ENCODE peak calls at places on chromosome 1, in ten cellular contexts. Z, L, N, H, G, I, K, C, O and J are unnamed samples.

GRCh38 chr1:216212826-216213225 is 210.4 kb downstream of the USH2A start:
- DNase-seq in C (no peak), L (no peak), N (no peak), G (no peak), H (no peak), K (no peak), Z (no peak), O (no peak), I (no peak), J (no peak)

GRCh38 chr1:59276317-59276914 is 20.5 kb upstream of the FGGY start:
- DNase-seq in Z (no peak), H (no peak), G (no peak), C (no peak), O (no peak), I (no peak), K (no peak), N (no peak), L (no peak), J (no peak)

GRCh38 chr1:7070389-7071029 is 285.3 kb downstream of the CAMTA1 start:
- DNase-seq in N (no peak), Z (peak; percentile 73), G (peak; percentile 83), I (peak; percentile 22), O (peak; percentile 83), H (peak; percentile 50), K (peak; percentile 62), L (peak; percentile 32), C (peak; percentile 40), J (no peak)

GRCh38 chr1:42733415-42734200 is 6.4 kb downstream of the CLDN19 start:
- DNase-seq in C (no peak), H (no peak), I (no peak), Z (no peak), L (no peak), O (no peak), K (no peak), N (peak; percentile 40), G (no peak), J (no peak)

GRCh38 chr1:156067262-156067661 is 6.3 kb downstream of the RAB25 start:
- DNase-seq in I (no peak), N (no peak), O (no peak), Z (no peak), G (no peak), H (no peak), L (no peak), K (no peak), C (no peak), J (no peak)

GRCh38 chr1:91311672-91312071 is 93.0 kb downstream of the HFM1 start:
- DNase-seq in O (no peak), H (no peak), Z (no peak), G (no peak), N (no peak), L (no peak), I (no peak), C (no peak), K (no peak), J (no peak)

GRCh38 chr1:174991473-174991872 is 8.3 kb upstream of the CACYBP start:
- DNase-seq in I (no peak), C (no peak), O (no peak), G (no peak), H (no peak), L (no peak), K (peak; percentile 39), Z (no peak), N (no peak), J (no peak)

GRCh38 chr1:212557739-212558664 is 50.6 kb upstream of the ATF3 start:
- DNase-seq in O (peak; percentile 80), H (peak; percentile 40), G (peak; percentile 70), C (peak; percentile 50), N (no peak), I (no peak), Z (peak; percentile 69), L (no peak), K (peak; percentile 40), J (no peak)

GRCh38 chr1:222736470-222736869 is 532 bp upstream of the FAM177B start:
- DNase-seq in N (no peak), G (no peak), I (no peak), Z (no peak), K (no peak), H (peak; percentile 81), C (no peak), L (no peak), O (no peak), J (no peak)

GRCh38 chr1:222728746-222729145 is 8.3 kb upstream of the FAM177B start:
- DNase-seq in G (no peak), Z (no peak), C (no peak), N (no peak), L (no peak), I (no peak), O (no peak), K (no peak), H (no peak), J (no peak)

GRCh38 chr1:222734740-222735139 is 2.3 kb upstream of the FAM177B start:
- DNase-seq in C (no peak), H (no peak), I (no peak), O (no peak), Z (no peak), G (no peak), N (no peak), L (no peak), K (no peak), J (no peak)

GRCh38 chr1:222732216-222733159 is 4.5 kb upstream of the FAM177B start:
- DNase-seq in I (no peak), H (no peak), K (no peak), C (no peak), O (no peak), L (no peak), N (no peak), G (no peak), Z (no peak), J (no peak)

DNA sequence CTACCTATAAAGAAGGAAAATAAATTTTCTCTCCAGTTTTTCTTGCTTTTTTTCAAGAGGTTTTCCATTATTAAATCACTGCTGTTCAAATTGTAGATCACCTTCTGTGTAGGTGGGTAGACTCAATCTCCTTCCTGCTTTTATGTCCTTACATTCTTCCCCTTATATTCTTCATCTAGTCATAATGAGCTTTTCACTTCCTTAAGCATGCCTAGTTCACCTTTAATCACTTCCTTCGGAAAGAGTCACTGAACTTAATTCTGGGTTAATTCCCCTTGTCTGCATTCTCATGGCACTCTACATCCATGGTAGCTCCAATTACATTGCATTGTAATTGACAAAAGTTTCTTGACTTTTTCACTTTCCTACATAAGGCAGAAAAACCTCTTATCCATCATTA is 6.1 kb upstream of the FAM177B start:
- DNase-seq in Z (no peak), H (no peak), N (no peak), L (no peak), C (no peak), I (no peak), K (no peak), G (no peak), O (no peak), J (no peak)
- H3K4me1 ChIP-seq in Z (no peaks in the 10 kb centered on the region), H (no peaks in the 10 kb centered on the region), N (no peaks in the 10 kb centered on the region), L (no peaks in the 10 kb centered on the region), C (no peaks in the 10 kb centered on the region), I (no peaks in the 10 kb centered on the region), K (no peaks in the 10 kb centered on the region), G (no peaks in the 10 kb centered on the region), O (no peaks in the 10 kb centered on the region), J (no peaks in the 10 kb centered on the region)

GRCh38 chr1:67833595-67833926 is 294 bp upstream of the GNG12 start:
- DNase-seq in Z (no peak), C (no peak), L (no peak), G (no peak), I (no peak), O (peak; percentile 75), N (peak; percentile 81), H (no peak), K (peak; percentile 75), J (no peak)

GRCh38 chr1:67836769-67837168 is 3.5 kb upstream of the GNG12 start:
- DNase-seq in N (no peak), I (no peak), Z (no peak), L (no peak), G (no peak), K (no peak), C (no peak), O (no peak), H (no peak), J (no peak)

GRCh38 chr1:67834246-67834877 is 1.1 kb upstream of the GNG12 start:
- DNase-seq in Z (no peak), O (no peak), K (peak; percentile 14), G (no peak), L (no peak), N (no peak), I (no peak), C (no peak), H (no peak), J (no peak)

GRCh38 chr1:67838180-67838912 is 5.1 kb upstream of the GNG12 start:
- DNase-seq in C (no peak), G (no peak), N (no peak), Z (peak; percentile 51), O (no peak), H (no peak), K (peak; percentile 84), L (no peak), I (no peak), J (no peak)

DNA sequence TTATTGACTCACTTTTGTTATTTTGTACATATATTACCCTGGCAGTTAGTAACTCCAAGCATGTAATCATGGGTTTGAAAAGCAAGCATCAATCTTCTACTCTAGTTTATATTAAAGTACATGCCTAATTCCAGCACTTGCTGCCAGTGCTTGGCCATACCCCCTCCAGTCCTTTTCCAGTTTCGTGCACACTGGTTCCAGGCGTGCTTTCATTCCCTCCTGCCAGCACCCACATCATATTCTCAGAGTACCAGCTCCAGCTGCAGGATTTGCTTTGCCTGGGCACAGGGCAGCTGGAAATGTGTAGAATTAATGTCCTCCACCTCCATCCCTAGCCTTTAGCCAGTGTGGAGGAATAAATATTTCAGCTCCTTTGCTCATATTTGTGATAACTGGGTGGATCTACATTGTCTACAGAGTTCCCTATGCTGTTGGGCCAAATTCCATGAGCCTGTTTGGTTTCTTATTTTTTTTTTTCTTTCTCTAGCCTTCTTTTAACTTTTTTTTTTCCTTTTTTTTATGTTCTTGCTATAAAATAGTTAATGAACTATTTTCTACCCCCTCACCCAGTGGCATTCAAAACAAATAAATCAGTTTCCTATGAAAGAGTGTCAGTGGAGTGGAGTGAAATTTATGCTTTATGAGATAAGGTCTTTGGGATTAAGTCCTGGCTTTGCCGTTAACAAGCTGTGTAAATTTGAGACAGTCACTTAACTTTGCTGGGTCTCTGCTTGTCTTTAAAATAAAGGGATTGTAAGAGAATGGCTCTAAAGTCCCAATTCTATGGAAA is 2.6 kb upstream of the GNG12 start:
- DNase-seq in N (no peak), C (no peak), L (no peak), K (no peak), G (no peak), Z (no peak), I (no peak), H (no peak), O (no peak), J (no peak)
- H3K4me1 ChIP-seq in N (peaks cover 62% of the 10 kb centered on the region), C (no peaks in the 10 kb centered on the region), L (peaks cover 9% of the 10 kb centered on the region), K (peaks cover 8% of the 10 kb centered on the region), G (peaks cover 13% of the 10 kb centered on the region), Z (peaks cover 41% of the 10 kb centered on the region), I (peaks cover 21% of the 10 kb centered on the region), H (no peaks in the 10 kb centered on the region), O (peaks cover 47% of the 10 kb centered on the region), J (peaks cover 9% of the 10 kb centered on the region)

DNA sequence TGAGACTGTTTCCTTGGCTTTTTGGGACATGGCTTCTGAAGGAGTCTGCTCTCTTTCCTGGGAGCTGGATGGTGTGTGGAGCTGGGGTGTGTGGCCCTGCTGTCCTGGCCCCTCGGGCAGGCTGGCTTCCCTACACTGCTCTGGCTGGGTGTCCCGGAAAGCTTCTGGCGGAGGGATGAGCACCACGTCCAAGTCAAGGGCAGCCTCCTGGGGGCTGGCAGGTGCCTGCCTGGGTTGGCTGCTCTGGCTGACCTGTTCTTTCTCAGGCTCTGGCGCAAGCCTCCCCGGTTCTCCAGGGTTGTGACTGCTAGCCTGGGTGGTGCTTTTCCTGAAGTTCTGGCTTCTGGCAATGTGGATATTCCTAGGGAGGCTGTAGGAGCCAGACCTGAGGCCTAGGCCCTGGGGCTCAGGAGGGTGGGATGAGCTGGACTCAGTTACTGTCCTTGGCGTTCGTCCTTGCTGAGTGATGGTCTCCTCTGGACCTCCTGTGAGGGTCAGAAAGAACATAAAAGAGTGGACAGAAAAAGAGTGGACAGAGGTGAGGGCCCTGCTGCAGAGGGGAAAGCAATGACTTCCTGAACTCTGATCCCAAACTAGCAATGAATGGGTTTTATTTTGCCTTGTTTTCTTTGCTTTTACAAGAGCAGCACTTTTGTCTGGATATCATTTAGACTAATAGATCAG is 9.4 kb downstream of the C1orf116 start:
- DNase-seq in G (no peak), H (no peak), I (no peak), L (no peak), Z (no peak), K (no peak), N (no peak), O (no peak), C (no peak), J (no peak)
- H3K4me1 ChIP-seq in G (peaks cover 54% of the 10 kb centered on the region), H (peaks cover 3% of the 10 kb centered on the region), I (no peaks in the 10 kb centered on the region), L (no peaks in the 10 kb centered on the region), Z (peaks cover 86% of the 10 kb centered on the region), K (peaks cover 7% of the 10 kb centered on the region), N (peaks cover 98% of the 10 kb centered on the region), O (peaks cover 24% of the 10 kb centered on the region), C (peaks cover 16% of the 10 kb centered on the region), J (no peaks in the 10 kb centered on the region)

GRCh38 chr1:206721454-206721853 is 36.7 kb downstream of the MAPKAPK2 start:
- DNase-seq in N (no peak), G (no peak), O (no peak), L (no peak), K (no peak), C (no peak), H (no peak), Z (no peak), I (no peak), J (no peak)
- H3K4me1 ChIP-seq in N (peaks cover 49% of the 10 kb centered on the region), G (peaks cover 10% of the 10 kb centered on the region), O (peaks cover 88% of the 10 kb centered on the region), L (peaks cover 26% of the 10 kb centered on the region), K (peaks cover 17% of the 10 kb centered on the region), C (peaks cover 27% of the 10 kb centered on the region), H (peaks cover 24% of the 10 kb centered on the region), Z (peaks cover 57% of the 10 kb centered on the region), I (peaks cover 39% of the 10 kb centered on the region), J (peaks cover 29% of the 10 kb centered on the region)